ENCODE peak calls at places on chromosomes 12 and 14, in six cellular contexts. K, J, M, O, T and D are unnamed samples.

GRCh38 chr14:32669416-32669815 is 269.3 kb upstream of the NPAS3 start:
- DNase-seq in J (peak; percentile 43), T (no peak), M (no peak), K (no peak), O (peak; percentile 31), D (no peak)

GRCh38 chr14:77603031-77603430 is 13.4 kb downstream of the SPTLC2 start:
- DNase-seq in M (no peak), K (no peak), J (no peak), O (no peak), T (no peak), D (no peak)

GRCh38 chr12:15446798-15447197 is 124.5 kb downstream of the PTPRO start:
- DNase-seq in O (no peak), T (no peak), K (no peak), M (peak; percentile 97), J (peak; percentile 43), D (no peak)

GRCh38 chr12:91994208-91994797 is 151.3 kb downstream of the BTG1 start:
- DNase-seq in O (no peak), J (no peak), M (no peak), K (no peak), T (no peak), D (no peak)

GRCh38 chr14:41785696-41786095 is 179.0 kb downstream of the LRFN5 start:
- DNase-seq in K (no peak), T (no peak), O (no peak), M (no peak), J (no peak), D (no peak)

GRCh38 chr12:121590476-121591143 is 9.8 kb upstream of the KDM2B start:
- DNase-seq in K (no peak), T (no peak), J (no peak), O (peak; percentile 71), M (no peak), D (no peak)

GRCh38 chr12:57164454-57164853 is 17.0 kb upstream of the LRP1-AS start:
- DNase-seq in M (no peak), K (no peak), T (no peak), O (no peak), J (no peak), D (no peak)

GRCh38 chr12:591571-592505 is 71.4 kb downstream of the NINJ2 start:
- DNase-seq in M (no peak), T (no peak), J (no peak), O (no peak), K (no peak), D (no peak)

GRCh38 chr12:48973992-48974673 is 2.6 kb upstream of the WNT10B start:
- DNase-seq in O (peak; percentile 87), M (no peak), J (peak; percentile 63), T (peak; percentile 23), K (no peak), D (no peak)

GRCh38 chr14:71165121-71165574 is 257.9 kb downstream of the PCNX1 start:
- DNase-seq in J (peak; percentile 48), T (no peak), K (no peak), O (peak; percentile 60), M (peak; percentile 39), D (no peak)

GRCh38 chr12:39920222-39920621 is 185.7 kb downstream of the SLC2A13 start:
- DNase-seq in J (no peak), O (no peak), T (no peak), K (no peak), M (no peak), D (no peak)

GRCh38 chr12:53052419-53053222 is 2.8 kb downstream of the TNS2 start:
- DNase-seq in K (peak; percentile 96), J (peak; percentile 85), T (peak; percentile 58), M (no peak), O (peak; percentile 86), D (no peak)

GRCh38 chr12:64681200-64682052 is 71.1 kb downstream of the RASSF3 start:
- DNase-seq in M (no peak), J (no peak), T (no peak), O (no peak), K (no peak), D (no peak)

GRCh38 chr12:67980391-67980790 is 8.9 kb upstream of the IFNG-AS1 start:
- DNase-seq in O (peak; percentile 4), K (no peak), T (no peak), M (no peak), J (no peak), D (no peak)

GRCh38 chr14:74846168-74846567 is 29.8 kb downstream of the PROX2 start:
- DNase-seq in K (no peak), M (no peak), J (peak; percentile 20), O (peak; percentile 92), T (no peak), D (no peak)